ENCODE peak calls at places on chromosome 5, in nine cellular contexts. H is neuronal stem cell; I is adrenal gland; W is CD8-positive, alpha-beta T cell; F is psoas muscle; N is PC-9; R is SK-N-SH; Q is Panc1; M is Peyer's patch. L is an unnamed sample. For H3K36me3, the result is how much of the 10 kb centered on the place peaks cover.

GRCh38 chr5:168669668-168670378 is 90.7 kb upstream of the PANK3 start:
- DNase-seq in Q (no peak), N (no peak), F (no peak), R (no peak), H (no peak), W (no peak), M (no peak), I (no peak), L (no peak)

GRCh38 chr5:27598576-27598975 is 560.2 kb upstream of the CDH9 start:
- DNase-seq in H (no peak), F (no peak), W (no peak), Q (no peak), R (no peak), M (no peak), I (no peak), N (no peak), L (no peak)

GRCh38 chr5:73030995-73031394 is 75.2 kb downstream of the FCHO2 start:
- DNase-seq in W (no peak), R (peak), M (no peak), N (peak), F (no peak), I (no peak), Q (no peak), H (peak), L (no peak)

GRCh38 chr5:113176196-113176595 is 199.6 kb downstream of the DCP2 start:
- DNase-seq in W (no peak), Q (no peak), M (no peak), I (no peak), F (no peak), R (no peak), N (no peak), H (no peak), L (no peak)

GRCh38 chr5:2131196-2131595 is 248.5 kb upstream of the IRX4 start:
- DNase-seq in R (no peak), F (no peak), W (peak), H (no peak), M (no peak), I (no peak), Q (no peak), N (no peak), L (no peak)

GRCh38 chr5:4572713-4573112 is 567.4 kb upstream of the ADAMTS16 start:
- DNase-seq in H (no peak), F (no peak), Q (no peak), R (no peak), W (no peak), I (no peak), M (no peak), N (no peak), L (no peak)

GRCh38 chr5:135024956-135025729 is 8.9 kb downstream of the PITX1 start:
- DNase-seq in R (no peak), N (peak), Q (no peak), I (no peak), W (no peak), H (no peak), F (no peak), M (no peak), L (peak)

GRCh38 chr5:113526421-113526820 is 12.9 kb downstream of the YTHDC2 start:
- DNase-seq in Q (no peak), I (no peak), F (no peak), R (no peak), H (peak), W (no peak), M (no peak), N (no peak), L (no peak)

GRCh38 chr5:59840200-59840601 is 53.3 kb downstream of the PDE4D start:
- DNase-seq in N (peak), I (no peak), H (no peak), Q (no peak), M (no peak), W (no peak), R (peak), F (no peak), L (no peak)

GRCh38 chr5:73867344-73868335 is 241.6 kb downstream of the ARHGEF28 start:
- DNase-seq in W (no peak), H (no peak), M (no peak), Q (no peak), R (no peak), F (no peak), I (no peak), N (no peak), L (no peak)

GRCh38 chr5:137281201-137281600 is 217.9 kb downstream of the SPOCK1 start:
- DNase-seq in I (no peak), R (no peak), M (no peak), F (no peak), Q (no peak), N (no peak), W (no peak), H (no peak), L (no peak)

GRCh38 chr5:81140942-81141341 is 92.2 kb upstream of the CKMT2 start:
- DNase-seq in R (peak), H (no peak), M (no peak), I (peak), Q (no peak), F (peak), N (no peak), W (no peak), L (no peak)

GRCh38 chr5:90636948-90637347 is 78.4 kb downstream of the ADGRV1 start:
- DNase-seq in M (no peak), R (no peak), W (no peak), Q (no peak), H (no peak), F (no peak), N (no peak), I (no peak), L (no peak)

GRCh38 chr5:83097582-83098265 is 20.4 kb downstream of the XRCC4 start:
- DNase-seq in W (no peak), M (no peak), I (no peak), Q (no peak), F (no peak), N (no peak), R (no peak), H (no peak), L (no peak)

GRCh38 chr5:87735918-87736317 is 323.2 kb upstream of the CCNH start:
- DNase-seq in I (no peak), R (no peak), F (no peak), M (no peak), Q (no peak), N (no peak), W (no peak), H (no peak), L (no peak)

GRCh38 chr5:120735076-120735475 is 271.0 kb downstream of the PRR16 start:
- DNase-seq in N (no peak), Q (no peak), R (no peak), M (no peak), I (no peak), F (no peak), H (no peak), W (no peak), L (no peak)

GRCh38 chr5:96459313-96460109 is 26.5 kb upstream of the PCSK1 start:
- DNase-seq in R (no peak), H (no peak), M (no peak), F (no peak), W (no peak), Q (no peak), I (no peak), N (no peak), L (no peak)

GRCh38 chr5:60883229-60883628 is 39.2 kb upstream of the ELOVL7 start:
- DNase-seq in M (no peak), F (no peak), R (peak), H (no peak), N (no peak), W (no peak), I (no peak), Q (no peak), L (no peak)

GRCh38 chr5:143506881-143507552 is 103.5 kb upstream of the NR3C1 start:
- DNase-seq in M (no peak), W (no peak), H (no peak), F (no peak), Q (peak), R (no peak), N (peak), I (peak), L (no peak)

GRCh38 chr5:10059611-10060379 is 189.9 kb downstream of the ATPSCKMT start:
- DNase-seq in Q (no peak), I (no peak), M (no peak), W (no peak), R (no peak), F (no peak), H (no peak), N (no peak), L (no peak)

GRCh38 chr5:131994533-131995226 is 16.8 kb downstream of the ACSL6 start:
- DNase-seq in I (no peak), H (no peak), Q (no peak), M (no peak), W (no peak), R (no peak), F (no peak), N (no peak), L (peak)

GRCh38 chr5:96692436-96692835 is 30.3 kb downstream of the CAST start:
- DNase-seq in W (no peak), R (no peak), H (no peak), Q (peak), F (no peak), I (no peak), M (no peak), N (peak), L (no peak)

GRCh38 chr5:107542428-107542827 is 128.3 kb downstream of the EFNA5 start:
- DNase-seq in M (peak), Q (peak), F (peak), H (no peak), I (peak), N (peak), R (peak), W (no peak), L (peak)

GRCh38 chr5:150626853-150627276 is 13.6 kb upstream of the SYNPO start:
- DNase-seq in Q (no peak), H (no peak), W (no peak), R (no peak), I (peak), M (no peak), N (no peak), F (no peak), L (peak)

GRCh38 chr5:150624334-150625163 is 15.9 kb upstream of the SYNPO start:
- DNase-seq in W (no peak), R (peak), Q (no peak), M (peak), H (no peak), N (no peak), F (peak), I (peak), L (no peak)

GRCh38 chr5:150625164-150625535 is 15.3 kb upstream of the SYNPO start:
- DNase-seq in N (no peak), Q (no peak), W (no peak), F (peak), R (no peak), H (no peak), I (peak), M (no peak), L (peak)

GRCh38 chr5:150627731-150628545 is 12.5 kb upstream of the SYNPO start:
- DNase-seq in F (no peak), R (no peak), H (no peak), I (peak), W (no peak), Q (no peak), N (no peak), M (no peak), L (no peak)

DNA sequence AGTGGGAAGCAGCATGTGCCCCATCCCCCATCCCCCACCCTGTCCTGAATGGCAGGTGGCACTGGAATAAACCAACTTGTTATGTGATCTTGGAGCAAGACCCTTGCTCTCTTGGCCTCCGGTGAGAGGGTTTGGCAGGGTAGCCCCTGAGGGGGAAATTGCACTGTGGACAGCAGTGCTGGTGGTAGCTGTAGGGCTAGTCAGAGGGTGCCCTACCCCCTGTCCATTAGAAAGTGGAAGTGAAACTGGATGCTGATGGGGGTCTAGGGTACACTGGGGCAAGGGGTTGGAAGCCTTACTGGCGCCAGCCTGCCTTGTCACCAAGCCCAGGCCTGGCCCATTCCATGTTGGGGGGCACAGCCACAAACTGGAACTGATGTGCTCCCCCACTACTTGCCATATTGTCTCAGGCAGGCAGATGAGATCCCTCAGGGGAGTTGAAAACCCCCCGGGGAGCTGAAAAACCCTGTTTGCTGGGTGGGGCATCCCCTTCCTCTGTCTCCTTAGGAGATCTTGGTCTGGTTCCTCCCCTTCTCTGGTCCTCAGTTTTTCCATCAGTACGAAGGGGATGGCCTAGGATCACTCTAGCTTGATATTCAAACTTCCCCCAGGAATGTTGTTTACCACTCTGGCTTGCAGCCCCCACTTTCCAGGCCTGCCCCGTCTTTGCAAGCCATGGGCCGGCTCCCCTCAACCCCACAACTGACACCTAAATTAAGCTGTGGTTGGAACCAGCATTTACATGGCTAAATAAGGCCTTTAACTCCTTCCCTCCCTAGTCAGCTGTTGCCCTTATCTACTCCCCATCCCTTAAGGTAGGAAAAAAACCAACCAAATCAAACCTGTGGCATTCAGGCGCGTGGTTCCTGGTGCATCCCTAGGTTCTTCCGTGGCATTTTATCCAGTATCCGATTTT is 14.4 kb upstream of the SYNPO start:
- DNase-seq in Q (no peak), W (no peak), N (no peak), H (no peak), R (no peak), F (no peak), M (peak), I (peak), L (no peak)
- H3K27ac ChIP-seq in Q (peak), W (no peak), N (no peak), H (no peak), R (no peak), F (peak), M (peak), I (peak), L (peak)

DNA sequence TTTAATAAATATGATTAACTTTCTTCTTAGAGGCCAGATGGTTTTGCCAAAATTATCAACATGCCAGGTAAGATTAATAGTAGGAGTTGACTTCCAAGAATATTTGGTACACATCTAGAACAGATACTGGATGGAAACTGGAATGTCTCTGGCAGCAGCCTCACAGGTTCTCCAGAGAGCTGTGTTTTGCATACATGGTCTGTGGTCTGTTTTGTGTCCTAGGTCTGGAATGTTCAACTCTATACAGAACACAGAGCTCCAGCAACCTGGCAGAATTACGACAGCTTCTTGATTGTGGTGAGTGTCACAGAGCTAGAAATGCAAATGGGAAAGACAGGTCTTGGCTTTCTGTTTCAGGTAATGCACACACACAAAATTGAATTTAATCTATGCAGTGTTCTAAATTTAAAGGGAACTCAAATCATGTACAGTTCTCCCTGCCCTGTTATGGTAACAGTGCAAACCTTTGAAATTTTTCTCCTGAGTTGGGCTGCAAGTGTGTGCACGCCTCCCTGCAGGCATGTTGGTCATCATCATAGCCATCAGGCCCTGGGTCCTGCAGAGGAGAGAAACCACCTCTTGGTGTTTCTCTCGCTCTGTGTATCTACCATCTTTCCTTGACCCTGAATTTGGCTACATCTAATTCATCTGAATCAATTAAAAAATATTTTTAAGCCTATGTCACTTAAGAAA is 58.3 kb downstream of the PIK3R1 start:
- DNase-seq in W (no peak), F (no peak), I (no peak), R (no peak), N (no peak), H (no peak), Q (no peak), M (no peak), L (no peak)
- H3K36me3 ChIP-seq in W (under half), F (under half), I (under half), R (under half), N (under half), H (under half), Q (under half), M (under half), L (half or more)

GRCh38 chr5:1120236-1120999 is 8.6 kb upstream of the SLC12A7 start:
- DNase-seq in N (no peak), M (no peak), R (no peak), H (no peak), I (no peak), Q (no peak), W (no peak), F (no peak), L (no peak)

GRCh38 chr5:1118231-1118698 is 6.4 kb upstream of the SLC12A7 start:
- DNase-seq in H (no peak), N (peak), Q (no peak), I (peak), M (no peak), R (no peak), W (no peak), F (peak), L (no peak)

GRCh38 chr5:1116977-1117376 is 5.1 kb upstream of the SLC12A7 start:
- DNase-seq in N (no peak), I (no peak), F (no peak), H (no peak), M (no peak), R (no peak), Q (no peak), W (no peak), L (no peak)

GRCh38 chr5:1119312-1119831 is 7.5 kb upstream of the SLC12A7 start:
- DNase-seq in M (no peak), H (no peak), N (no peak), Q (no peak), I (no peak), R (no peak), F (no peak), W (no peak), L (no peak)

DNA sequence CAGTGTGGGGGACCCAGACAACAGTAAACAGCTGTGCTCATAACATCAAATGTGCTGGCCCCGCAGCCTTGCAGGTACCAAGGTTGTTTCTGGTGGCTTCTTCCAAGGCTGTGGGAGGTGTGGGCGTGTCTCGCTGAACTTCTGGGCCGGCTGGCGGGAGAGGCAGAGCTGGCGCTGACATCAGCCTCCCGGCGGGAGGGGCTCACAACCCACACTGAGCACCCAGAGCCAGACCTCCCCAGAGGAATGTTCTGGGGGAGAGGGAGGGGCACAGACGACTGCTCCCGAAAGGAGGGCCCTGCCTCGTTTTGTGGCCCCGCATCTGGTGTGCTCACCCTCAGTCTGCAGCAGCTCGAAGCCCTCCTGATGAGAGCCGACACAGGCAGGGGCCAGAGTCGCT is 6.9 kb upstream of the SLC12A7 start:
- DNase-seq in I (no peak), H (no peak), F (no peak), N (no peak), Q (no peak), R (no peak), M (no peak), W (no peak), L (no peak)
- H3K27ac ChIP-seq in I (no peak), H (no peak), F (peak), N (no peak), Q (peak), R (no peak), M (peak), W (no peak), L (no peak)

GRCh38 chr5:620152-620551 is 8.0 kb downstream of the CEP72 start:
- DNase-seq in I (no peak), F (no peak), N (no peak), H (no peak), R (no peak), M (peak), W (no peak), Q (no peak), L (no peak)
- H3K36me3 ChIP-seq in I (under half), F (under half), N (under half), H (under half), R (under half), M (under half), W (under half), Q (under half), L (under half)

GRCh38 chr5:145247745-145248040 is 587.4 kb downstream of the PRELID2 start:
- DNase-seq in M (no peak), N (no peak), W (no peak), Q (no peak), H (no peak), R (no peak), I (no peak), F (no peak), L (no peak)
- H3K27ac ChIP-seq in M (no peak), N (no peak), W (no peak), Q (no peak), H (no peak), R (peak), I (no peak), F (no peak), L (no peak)

GRCh38 chr5:177440211-177440989 is 6.2 kb upstream of the PRR7 start:
- DNase-seq in Q (no peak), I (no peak), H (no peak), R (no peak), F (no peak), N (peak), W (peak), M (no peak), L (peak)

GRCh38 chr5:177437623-177438022 is 9.0 kb upstream of the PRR7 start:
- DNase-seq in M (no peak), N (no peak), Q (no peak), H (no peak), R (no peak), F (no peak), I (no peak), W (no peak), L (no peak)

GRCh38 chr5:177439518-177440053 is 7.0 kb upstream of the PRR7 start:
- DNase-seq in Q (no peak), M (no peak), H (no peak), I (no peak), F (no peak), W (no peak), R (no peak), N (peak), L (no peak)

GRCh38 chr5:177435847-177436536 is 9.5 kb downstream of the GRK6 start:
- DNase-seq in W (no peak), Q (no peak), R (no peak), N (no peak), M (no peak), F (no peak), H (no peak), I (no peak), L (no peak)

DNA sequence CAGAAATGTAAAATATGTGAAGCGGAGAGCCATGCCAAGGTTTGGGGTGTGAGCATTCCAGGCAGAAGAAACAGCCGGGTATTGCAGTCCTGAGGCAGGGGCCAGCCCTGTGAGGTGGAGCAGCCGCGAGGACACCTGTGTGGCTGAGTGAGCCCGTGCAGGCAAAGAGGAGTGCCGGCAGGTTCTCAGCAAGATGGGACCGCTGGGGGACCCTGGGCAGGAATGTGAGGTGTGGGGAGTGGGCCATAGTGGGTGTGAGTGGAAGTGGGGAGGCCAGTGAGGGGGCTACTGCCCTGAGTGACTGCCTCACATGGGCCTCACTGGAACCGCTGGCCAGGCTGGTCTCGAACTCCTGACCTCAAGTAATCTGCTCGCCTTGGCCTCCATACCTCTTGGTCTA is 8.1 kb upstream of the PRR7 start:
- DNase-seq in M (no peak), I (no peak), W (no peak), N (no peak), H (no peak), F (no peak), Q (no peak), R (no peak), L (no peak)
- H3K36me3 ChIP-seq in M (under half), I (under half), W (half or more), N (under half), H (under half), F (under half), Q (under half), R (under half), L (half or more)